ENCODE peak calls at places on chromosomes 2 and 18, in eight cellular contexts. R is left ventricle myocardium inferior; K is endodermal cell; Y is NCI-H1092 treated with DMSO at 0.1 percent for 48 hours; U is right atrium auricular region; O is omental fat pad; J is activated naive CD4-positive, alpha-beta T cell; M is iris pigment epithelial cell. E is an unnamed sample.

GRCh38 chr2:190988910-190989309 is 25.1 kb downstream of the STAT1 start:
- DNase-seq in J (no peak), Y (no peak), K (no peak), M (no peak), U (no peak), R (no peak), O (no peak), E (no peak)

GRCh38 chr2:86632672-86633071 is 9.0 kb upstream of the RNF103 start:
- DNase-seq in U (no peak), M (no peak), J (no peak), K (no peak), R (no peak), Y (peak), O (no peak), E (no peak)

GRCh38 chr18:74796928-74797576 is 199.4 kb downstream of the ZNF407 start:
- DNase-seq in R (no peak), K (no peak), O (no peak), M (peak), Y (peak), U (no peak), J (no peak), E (no peak)

GRCh38 chr18:9547767-9548166 is 66.6 kb downstream of the PPP4R1 start:
- DNase-seq in R (no peak), Y (peak), M (no peak), K (no peak), U (no peak), O (no peak), J (no peak), E (no peak)

GRCh38 chr2:43879261-43879660 is 40.5 kb downstream of the ABCG8 start:
- DNase-seq in K (no peak), M (peak), J (no peak), R (no peak), O (no peak), Y (no peak), U (no peak), E (no peak)

GRCh38 chr2:54704688-54705605 is 18.5 kb upstream of the EML6 start:
- DNase-seq in K (no peak), R (no peak), Y (peak), M (peak), J (no peak), O (no peak), U (no peak), E (no peak)

GRCh38 chr2:84700006-84700405 is 180.9 kb downstream of the TRABD2A start:
- DNase-seq in O (no peak), R (no peak), M (peak), U (no peak), K (no peak), Y (no peak), J (no peak), E (no peak)

GRCh38 chr2:234669611-234670010 is 172.7 kb upstream of the ARL4C start:
- DNase-seq in J (no peak), O (no peak), K (peak), Y (no peak), U (peak), R (no peak), M (no peak), E (no peak)

GRCh38 chr2:120879401-120880295 is 144.0 kb downstream of the GLI2 start:
- DNase-seq in K (no peak), U (no peak), Y (no peak), J (no peak), O (no peak), M (no peak), R (no peak), E (peak)

GRCh38 chr18:35158728-35159443 is 81.9 kb upstream of the ZNF397 start:
- DNase-seq in J (no peak), R (no peak), Y (no peak), O (no peak), M (no peak), U (no peak), K (no peak), E (no peak)

GRCh38 chr18:12751503-12751884 is 48.7 kb downstream of the PSMG2 start:
- DNase-seq in U (no peak), M (no peak), J (no peak), Y (no peak), R (no peak), K (no peak), O (no peak), E (no peak)

GRCh38 chr2:231929961-231930600 is 3.9 kb upstream of the NPPC start:
- DNase-seq in U (peak), K (peak), J (no peak), O (no peak), M (no peak), Y (no peak), R (peak), E (peak)

GRCh38 chr18:22711381-22711717 is 221.8 kb upstream of the RBBP8 start:
- DNase-seq in Y (no peak), R (no peak), K (no peak), M (no peak), O (no peak), J (no peak), U (no peak), E (no peak)

GRCh38 chr2:121205321-121205942 is 79.6 kb downstream of the TFCP2L1 start:
- DNase-seq in M (no peak), Y (no peak), O (no peak), J (no peak), R (no peak), U (no peak), K (no peak), E (no peak)

GRCh38 chr18:13264986-13265900 is 46.7 kb downstream of the LDLRAD4 start:
- DNase-seq in J (no peak), K (no peak), R (no peak), O (no peak), M (no peak), Y (no peak), U (peak), E (no peak)

GRCh38 chr2:30663806-30664205 is 143.4 kb downstream of the CAPN13 start:
- DNase-seq in Y (no peak), J (no peak), O (no peak), M (no peak), U (peak), R (no peak), K (no peak), E (no peak)

GRCh38 chr2:232973796-232974195 is 39.3 kb downstream of the NGEF start:
- DNase-seq in R (no peak), U (no peak), Y (no peak), K (peak), M (no peak), J (no peak), O (no peak), E (no peak)

GRCh38 chr18:68779169-68779568 is 18.7 kb upstream of the CCDC102B start:
- DNase-seq in O (no peak), K (no peak), J (no peak), U (no peak), Y (no peak), M (peak), R (no peak), E (no peak)

GRCh38 chr2:163213699-163214098 is 375.1 kb upstream of the KCNH7 start:
- DNase-seq in O (no peak), M (peak), U (no peak), K (no peak), J (no peak), Y (no peak), R (no peak), E (no peak)

GRCh38 chr2:222304737-222305509 is 6.1 kb upstream of the PAX3 start:
- DNase-seq in K (peak), J (no peak), O (no peak), Y (peak), U (no peak), R (no peak), M (no peak), E (no peak)

GRCh38 chr2:84486436-84487115 is 27.5 kb upstream of the SUCLG1 start:
- DNase-seq in R (no peak), O (no peak), M (peak), U (no peak), Y (peak), K (no peak), J (no peak), E (no peak)

GRCh38 chr2:240203031-240203841 is 62.8 kb upstream of the OTOS start:
- DNase-seq in M (no peak), R (no peak), O (no peak), K (no peak), U (no peak), Y (no peak), J (no peak), E (peak)

GRCh38 chr18:46677609-46678470 is 20.8 kb upstream of the LOXHD1 start:
- DNase-seq in K (peak), O (no peak), J (no peak), U (no peak), Y (no peak), M (peak), R (no peak), E (no peak)

GRCh38 chr2:141362311-141362710 is 768.5 kb downstream of the LRP1B start:
- DNase-seq in J (no peak), M (peak), R (no peak), Y (no peak), O (no peak), U (no peak), K (no peak), E (no peak)

GRCh38 chr2:236642584-236643291 is 73.1 kb downstream of the ACKR3 start:
- DNase-seq in R (peak), U (peak), J (no peak), M (peak), O (peak), K (peak), Y (no peak), E (peak)

GRCh38 chr18:7157760-7158159 is 40.2 kb upstream of the LAMA1 start:
- DNase-seq in K (peak), J (no peak), O (no peak), Y (no peak), U (no peak), M (no peak), R (no peak), E (no peak)

GRCh38 chr18:26073742-26074141 is 16.7 kb downstream of the SS18 start:
- DNase-seq in O (no peak), Y (no peak), U (no peak), R (no peak), J (no peak), K (no peak), M (no peak), E (no peak)

GRCh38 chr2:116692988-116693387 is 1121.5 kb upstream of the DDX18 start:
- DNase-seq in K (no peak), Y (no peak), R (no peak), J (no peak), U (no peak), M (no peak), O (no peak), E (no peak)

GRCh38 chr2:110883401-110883800 is 151.0 kb downstream of the ACOXL start:
- DNase-seq in U (no peak), K (no peak), Y (no peak), R (no peak), O (no peak), J (no peak), M (peak), E (no peak)

GRCh38 chr2:144140896-144141295 is 379.0 kb downstream of the ZEB2 start:
- DNase-seq in K (no peak), U (no peak), R (no peak), O (no peak), J (no peak), Y (no peak), M (no peak), E (no peak)

GRCh38 chr2:187546762-187547333 is 7.4 kb downstream of the TFPI start:
- DNase-seq in J (no peak), R (no peak), K (no peak), O (no peak), M (peak), U (no peak), Y (no peak), E (no peak)

GRCh38 chr18:29172151-29173015 is 995.5 kb upstream of the CDH2 start:
- DNase-seq in K (no peak), R (no peak), M (peak), Y (no peak), U (no peak), J (no peak), O (no peak), E (no peak)

GRCh38 chr18:7523772-7524171 is 43.3 kb upstream of the PTPRM start:
- DNase-seq in M (no peak), J (no peak), U (no peak), K (peak), R (no peak), O (no peak), Y (no peak), E (no peak)

GRCh38 chr2:47008381-47009280 is 93.0 kb upstream of the MCFD2 start:
- DNase-seq in R (peak), Y (peak), J (no peak), U (no peak), O (no peak), K (no peak), M (peak), E (peak)

GRCh38 chr2:41836944-41837343 is 210.9 kb upstream of the PKDCC start:
- DNase-seq in M (peak), R (no peak), K (peak), U (no peak), J (no peak), O (no peak), Y (no peak), E (no peak)

GRCh38 chr2:165621086-165621560 is 151.6 kb downstream of the CSRNP3 start:
- DNase-seq in K (no peak), R (no peak), Y (no peak), U (no peak), J (no peak), O (no peak), M (peak), E (no peak)

GRCh38 chr18:49833804-49834203 is 20.5 kb upstream of the ACAA2 start:
- DNase-seq in Y (no peak), O (no peak), R (no peak), M (no peak), U (no peak), J (no peak), K (no peak), E (no peak)

E was measured in aorta.